ENCODE peak calls at places on chromosomes 13 and 19, in four cellular contexts. One of them, this sample, is unnamed.

GRCh38 chr19:49592486-49593232 is 1.7 kb downstream of the PRR12 start:
- DNase-seq in SK-N-SH: no peak
- DNase-seq in HepG2: no peak
- DNase-seq in K562: no peak
- DNase-seq in this sample: peak

GRCh38 chr19:1725100-1726064 is 27.9 kb upstream of the ONECUT3 start:
- DNase-seq in SK-N-SH: peak
- DNase-seq in HepG2: peak
- DNase-seq in K562: peak
- DNase-seq in this sample: peak

GRCh38 chr13:80259159-80259558 is 81.8 kb downstream of the SPRY2 start:
- DNase-seq in K562: no peak
- DNase-seq in SK-N-SH: no peak
- DNase-seq in HepG2: no peak
- DNase-seq in this sample: no peak

GRCh38 chr19:17873661-17874422 is 2.1 kb downstream of the SLC5A5 start:
- DNase-seq in K562: peak
- DNase-seq in HepG2: no peak
- DNase-seq in SK-N-SH: peak
- DNase-seq in this sample: peak

GRCh38 chr13:50721664-50721976 is 121.9 kb downstream of the DLEU7 start:
- DNase-seq in K562: no peak
- DNase-seq in SK-N-SH: no peak
- DNase-seq in HepG2: no peak
- DNase-seq in this sample: no peak

GRCh38 chr19:52343548-52343947 is 7.5 kb downstream of the ZNF610 start:
- DNase-seq in SK-N-SH: peak
- DNase-seq in K562: peak
- DNase-seq in HepG2: peak
- DNase-seq in this sample: peak

GRCh38 chr13:21015284-21015683 is 46.1 kb downstream of the LATS2 start:
- DNase-seq in K562: no peak
- DNase-seq in SK-N-SH: no peak
- DNase-seq in HepG2: no peak
- DNase-seq in this sample: no peak

GRCh38 chr13:32911506-32911905 is 104.7 kb upstream of the KL start:
- DNase-seq in K562: no peak
- DNase-seq in HepG2: peak
- DNase-seq in SK-N-SH: peak
- DNase-seq in this sample: peak

GRCh38 chr13:102721800-102722231 is 27.0 kb upstream of the METTL21C start:
- DNase-seq in HepG2: no peak
- DNase-seq in SK-N-SH: no peak
- DNase-seq in K562: no peak
- DNase-seq in this sample: no peak

GRCh38 chr13:89490661-89491060 is 1819.5 kb downstream of the SLITRK5 start:
- DNase-seq in SK-N-SH: no peak
- DNase-seq in HepG2: no peak
- DNase-seq in K562: no peak
- DNase-seq in this sample: no peak

GRCh38 chr13:113663934-113664333 is 3.1 kb upstream of the GRK1 start:
- DNase-seq in SK-N-SH: no peak
- DNase-seq in HepG2: no peak
- DNase-seq in K562: no peak
- DNase-seq in this sample: peak

GRCh38 chr19:14686411-14686810 is 3.4 kb upstream of the ZNF333 start:
- DNase-seq in SK-N-SH: no peak
- DNase-seq in K562: no peak
- DNase-seq in HepG2: peak
- DNase-seq in this sample: peak

GRCh38 chr19:14089662-14090508 is 666 bp downstream of the SAMD1 start:
- DNase-seq in SK-N-SH: peak
- DNase-seq in K562: peak
- DNase-seq in HepG2: no peak
- DNase-seq in this sample: peak

GRCh38 chr13:34246511-34246910 is 428.6 kb downstream of the RFC3 start:
- DNase-seq in K562: no peak
- DNase-seq in HepG2: no peak
- DNase-seq in SK-N-SH: no peak
- DNase-seq in this sample: no peak

GRCh38 chr13:101970339-101970738 is 431.5 kb downstream of the FGF14 start:
- DNase-seq in HepG2: no peak
- DNase-seq in K562: no peak
- DNase-seq in SK-N-SH: no peak
- DNase-seq in this sample: no peak

GRCh38 chr19:1130801-1131717 is 27.3 kb downstream of the GPX4 start:
- DNase-seq in SK-N-SH: no peak
- DNase-seq in HepG2: no peak
- DNase-seq in K562: no peak
- DNase-seq in this sample: no peak

GRCh38 chr13:111176421-111176820 is 61.3 kb downstream of the ARHGEF7 start:
- DNase-seq in K562: no peak
- DNase-seq in SK-N-SH: no peak
- DNase-seq in HepG2: no peak
- DNase-seq in this sample: no peak

DNA sequence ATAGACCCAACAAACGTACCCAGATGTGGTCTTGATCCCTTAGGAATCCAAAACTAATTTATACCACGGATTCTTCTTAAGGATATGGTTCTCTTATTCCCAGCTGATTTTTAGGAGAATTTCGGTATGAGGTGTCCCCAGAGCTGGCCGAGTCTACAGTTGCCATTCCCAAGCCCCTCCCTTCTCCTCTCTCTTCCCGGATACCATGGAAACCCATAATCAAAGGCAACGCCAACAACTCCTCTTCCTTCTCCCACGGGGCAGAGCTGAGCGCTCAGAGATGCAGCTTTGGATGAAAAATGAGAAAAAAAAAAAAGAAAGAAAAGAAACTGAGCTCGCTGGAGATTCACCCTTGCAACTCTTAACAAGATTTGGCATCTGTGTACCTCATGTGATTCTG is 29.3 kb upstream of the CEBPG start:
- DNase-seq in HepG2: no peak
- DNase-seq in SK-N-SH: no peak
- DNase-seq in K562: no peak
- DNase-seq in this sample: no peak
- TF ChIP-seq FOXJ3 in HepG2: no peak
- TF ChIP-seq FOXJ3 in SK-N-SH: no peak
- TF ChIP-seq FOXJ3 in K562: no peak
- TF ChIP-seq FOXJ3 in this sample: no peak

DNA sequence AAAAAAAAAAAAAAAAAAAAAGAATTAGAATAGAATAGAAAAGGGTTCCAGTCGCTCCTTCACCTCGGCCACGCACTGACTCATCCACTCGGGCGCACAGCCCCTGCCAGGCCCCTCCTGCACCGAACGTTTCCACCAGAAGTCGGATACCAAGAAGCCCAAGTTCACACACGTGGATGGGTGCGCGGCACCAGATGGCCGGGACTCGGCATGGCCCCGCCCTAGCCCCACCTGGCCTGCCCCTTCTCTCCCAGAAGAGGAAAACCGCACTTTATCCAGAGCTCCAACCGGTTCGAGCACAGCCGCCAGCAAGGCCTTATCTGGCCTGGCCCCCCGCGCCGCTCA is 5.9 kb downstream of the PRR36 start:
- DNase-seq in K562: peak
- DNase-seq in SK-N-SH: no peak
- DNase-seq in HepG2: no peak
- DNase-seq in this sample: no peak
- TF ChIP-seq FOXJ3 in K562: no peak
- TF ChIP-seq FOXJ3 in SK-N-SH: no peak
- TF ChIP-seq FOXJ3 in HepG2: no peak
- TF ChIP-seq FOXJ3 in this sample: no peak

DNA sequence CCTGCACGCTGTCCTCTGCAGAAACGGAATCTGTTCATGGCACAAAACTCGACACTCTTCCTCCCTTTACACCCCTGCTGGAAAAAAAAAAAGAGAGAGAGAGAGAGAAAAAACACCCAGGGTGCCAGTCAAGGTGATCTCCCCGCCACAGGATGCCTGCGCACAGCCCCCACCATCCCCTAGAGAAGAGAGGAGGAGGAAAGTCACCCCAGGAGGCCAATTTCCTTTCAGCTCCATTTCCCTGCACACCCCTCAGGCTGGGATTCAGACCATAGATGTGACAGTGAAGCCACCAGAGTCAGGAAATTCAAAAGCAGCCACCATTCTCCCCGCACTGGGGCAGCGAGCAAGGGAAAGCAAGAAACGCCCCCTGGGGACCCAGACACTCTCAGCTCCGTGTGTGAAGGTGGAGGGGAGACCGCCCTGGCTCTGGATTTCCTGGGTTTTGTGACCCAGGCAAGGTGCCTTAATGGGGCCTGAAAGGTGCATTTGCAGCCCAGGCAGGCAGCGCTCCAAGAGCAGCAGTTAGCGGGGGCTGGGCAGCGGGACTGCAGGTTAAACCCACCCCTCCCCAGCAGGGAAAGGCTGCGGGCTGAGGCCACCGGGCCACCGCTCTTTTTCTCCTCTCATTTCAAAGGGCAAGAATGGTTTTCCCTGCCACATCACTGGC is 84.0 kb upstream of the TM9SF2 start:
- DNase-seq in HepG2: no peak
- DNase-seq in SK-N-SH: no peak
- DNase-seq in K562: no peak
- DNase-seq in this sample: peak
- TF ChIP-seq FOXJ3 in HepG2: no peak
- TF ChIP-seq FOXJ3 in SK-N-SH: no peak
- TF ChIP-seq FOXJ3 in K562: no peak
- TF ChIP-seq FOXJ3 in this sample: no peak

GRCh38 chr13:37716395-37716794 is 117.8 kb upstream of the POSTN start:
- DNase-seq in HepG2: no peak
- DNase-seq in K562: no peak
- DNase-seq in SK-N-SH: no peak
- DNase-seq in this sample: no peak
- TF ChIP-seq FOXJ3 in HepG2: no peak
- TF ChIP-seq FOXJ3 in K562: no peak
- TF ChIP-seq FOXJ3 in SK-N-SH: no peak
- TF ChIP-seq FOXJ3 in this sample: no peak

GRCh38 chr19:46828484-46828883 is 22.2 kb downstream of the AP2S1 start:
- DNase-seq in SK-N-SH: no peak
- DNase-seq in K562: no peak
- DNase-seq in HepG2: no peak
- DNase-seq in this sample: no peak
- TF ChIP-seq FOXJ3 in SK-N-SH: no peak
- TF ChIP-seq FOXJ3 in K562: no peak
- TF ChIP-seq FOXJ3 in HepG2: no peak
- TF ChIP-seq FOXJ3 in this sample: no peak

GRCh38 chr19:33332248-33332647 is 29.9 kb upstream of the CEBPA start:
- DNase-seq in HepG2: no peak
- DNase-seq in K562: no peak
- DNase-seq in SK-N-SH: no peak
- DNase-seq in this sample: no peak
- TF ChIP-seq FOXJ3 in HepG2: no peak
- TF ChIP-seq FOXJ3 in K562: no peak
- TF ChIP-seq FOXJ3 in SK-N-SH: no peak
- TF ChIP-seq FOXJ3 in this sample: no peak

GRCh38 chr19:7619671-7620441 is 9.5 kb downstream of the XAB2 start:
- DNase-seq in K562: no peak
- DNase-seq in HepG2: no peak
- DNase-seq in SK-N-SH: no peak
- DNase-seq in this sample: no peak
- TF ChIP-seq FOXJ3 in K562: no peak
- TF ChIP-seq FOXJ3 in HepG2: no peak
- TF ChIP-seq FOXJ3 in SK-N-SH: no peak
- TF ChIP-seq FOXJ3 in this sample: no peak

DNA sequence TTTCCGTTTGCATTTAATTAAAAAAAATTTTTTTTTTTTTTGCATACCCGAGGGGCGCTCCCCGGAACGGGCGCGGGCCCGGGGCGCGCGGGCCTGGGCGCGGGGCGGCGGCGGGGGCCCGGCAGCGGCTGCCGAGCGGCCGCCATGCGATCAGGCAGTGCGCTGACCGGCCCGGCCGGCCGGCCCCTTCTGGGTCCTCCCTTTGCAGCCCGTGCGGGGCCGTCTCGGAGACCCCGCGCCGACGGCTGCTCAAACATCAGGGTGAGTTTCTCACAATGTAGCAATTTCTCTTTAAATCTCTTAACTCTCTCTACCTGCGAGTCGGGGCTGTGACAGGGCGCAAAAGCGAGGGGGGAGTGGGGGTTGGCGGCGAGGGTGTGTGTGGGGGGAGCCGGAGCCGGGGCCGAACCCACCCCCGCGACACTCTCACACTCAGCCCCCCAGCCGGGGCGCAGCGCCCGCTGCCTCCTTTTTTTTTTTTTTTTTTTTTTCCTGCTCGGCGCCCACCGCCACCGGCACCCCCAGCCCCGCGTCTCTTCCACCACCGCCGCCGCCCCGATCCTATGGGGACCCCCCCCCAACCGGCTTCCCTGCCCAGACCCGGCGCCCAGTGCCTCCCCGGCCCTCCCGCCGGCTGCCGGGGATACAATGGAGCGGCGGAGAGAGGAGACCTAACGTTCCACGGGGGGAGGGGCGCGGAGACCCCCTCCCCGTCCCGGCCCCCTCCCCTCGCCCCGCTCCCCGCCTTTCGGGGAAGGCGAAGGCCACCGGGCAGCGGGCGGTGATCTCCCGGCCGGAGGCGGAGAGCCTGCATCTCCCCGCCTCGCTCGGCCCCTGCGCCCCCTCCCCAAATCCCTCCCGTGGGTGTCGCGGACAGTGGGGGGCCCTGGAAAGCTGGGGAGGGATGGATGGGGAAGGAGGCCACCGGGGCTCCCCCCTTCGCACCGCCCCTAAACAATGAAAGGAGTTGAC is at the start of gene BICRA:
- DNase-seq in SK-N-SH: peak
- DNase-seq in HepG2: peak
- DNase-seq in K562: peak
- DNase-seq in this sample: peak
- TF ChIP-seq FOXJ3 in SK-N-SH: no peak
- TF ChIP-seq FOXJ3 in HepG2: no peak
- TF ChIP-seq FOXJ3 in K562: no peak
- TF ChIP-seq FOXJ3 in this sample: no peak

DNA sequence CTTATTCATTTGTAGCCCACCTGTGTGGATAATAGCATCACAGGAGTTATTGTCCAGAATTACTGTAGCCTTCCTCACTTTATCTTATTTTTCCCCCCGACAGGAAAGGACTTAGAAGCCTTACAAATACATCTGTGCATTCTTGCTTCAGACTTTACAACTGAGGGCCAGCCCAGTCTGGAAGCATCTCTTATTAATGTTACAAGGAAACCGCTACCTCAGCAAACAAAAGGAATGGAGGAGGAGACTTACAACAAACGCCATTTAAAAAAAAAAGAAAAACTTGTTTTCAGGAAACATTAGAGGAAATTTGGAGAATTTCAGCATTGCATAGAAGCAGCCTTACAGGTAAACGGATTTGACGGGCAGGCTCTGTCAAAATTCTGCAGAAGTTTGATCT is 45.2 kb downstream of the GARRE1 start:
- DNase-seq in K562: no peak
- DNase-seq in HepG2: no peak
- DNase-seq in SK-N-SH: no peak
- DNase-seq in this sample: no peak
- TF ChIP-seq FOXJ3 in K562: no peak
- TF ChIP-seq FOXJ3 in HepG2: no peak
- TF ChIP-seq FOXJ3 in SK-N-SH: no peak
- TF ChIP-seq FOXJ3 in this sample: no peak

This sample was measured in WTC11.